ENCODE peak calls at places on chromosomes 12 and 14, in five cellular contexts. P is GM10248, L is astrocyte of the cerebellum, Y is GM13976, E is fibroblast of mammary gland. X is an unnamed sample.

GRCh38 chr14:52391866-52392600 is 77.9 kb downstream of the PTGER2 start:
- DNase-seq in Y (no peak), E (peak), P (no peak), L (peak), X (no peak)

GRCh38 chr14:55336691-55337090 is 65.5 kb downstream of the FBXO34 start:
- DNase-seq in E (no peak), Y (no peak), P (no peak), L (no peak), X (no peak)

GRCh38 chr14:91158091-91158790 is 44.4 kb downstream of the DGLUCY start:
- DNase-seq in L (no peak), Y (no peak), E (no peak), P (no peak), X (no peak)

GRCh38 chr12:124332068-124332672 is 37.3 kb downstream of the RFLNA start:
- DNase-seq in E (no peak), Y (no peak), P (no peak), L (no peak), X (no peak)

GRCh38 chr14:90544566-90544965 is 147.7 kb downstream of the CALM1 start:
- DNase-seq in L (no peak), E (no peak), P (no peak), Y (no peak), X (no peak)

GRCh38 chr14:38125484-38125912 is 82.2 kb upstream of the SSTR1 start:
- DNase-seq in P (no peak), L (no peak), E (no peak), Y (no peak), X (no peak)

GRCh38 chr12:121830134-121830533 is 26.3 kb downstream of the SETD1B start:
- DNase-seq in E (no peak), P (no peak), L (no peak), Y (no peak), X (no peak)

GRCh38 chr14:75088566-75089373 is 19.3 kb downstream of the ZC2HC1C start:
- DNase-seq in E (peak), Y (peak), P (peak), L (peak), X (peak)

GRCh38 chr14:89534896-89535615 is 118.0 kb upstream of the FOXN3 start:
- DNase-seq in Y (no peak), P (no peak), E (peak), L (no peak), X (no peak)

GRCh38 chr14:89533761-89534160 is 116.7 kb upstream of the FOXN3 start:
- DNase-seq in L (no peak), P (no peak), E (no peak), Y (no peak), X (no peak)

GRCh38 chr14:89540009-89540829 is 123.2 kb upstream of the FOXN3 start:
- DNase-seq in E (peak), Y (no peak), L (no peak), P (no peak), X (no peak)

GRCh38 chr14:89540830-89541470 is 123.9 kb upstream of the FOXN3 start:
- DNase-seq in Y (no peak), P (no peak), E (peak), L (no peak), X (no peak)

DNA sequence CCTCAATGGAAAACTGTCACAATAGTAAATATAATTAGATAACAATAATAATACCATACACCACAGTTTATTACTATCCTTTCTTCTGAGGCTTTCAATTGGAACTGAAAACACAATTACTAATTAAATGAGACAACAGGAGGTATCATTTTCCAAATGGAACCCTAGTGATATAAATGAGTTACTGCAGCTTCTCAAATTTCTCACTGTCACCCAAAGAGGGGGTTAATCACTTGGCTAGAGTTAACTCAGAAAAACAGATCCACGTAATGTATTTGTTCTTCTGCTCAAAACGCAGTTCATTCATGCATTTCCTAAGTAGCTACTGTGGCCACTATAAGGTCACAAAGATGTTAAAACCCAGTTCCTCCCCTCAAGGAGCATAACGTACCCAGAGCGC is 120.9 kb upstream of the FOXN3 start:
- DNase-seq in E (no peak), Y (no peak), P (no peak), L (no peak), X (no peak)
- TF ChIP-seq CTCF in E (no peak), Y (no peak), P (no peak), L (no peak), X (peak)

GRCh38 chr12:17284873-17285272 is 678.9 kb upstream of the LMO3 start:
- DNase-seq in L (no peak), E (no peak), P (no peak), Y (no peak), X (no peak)

GRCh38 chr12:17276196-17276595 is 670.2 kb upstream of the LMO3 start:
- DNase-seq in P (no peak), Y (no peak), E (no peak), L (no peak), X (no peak)

GRCh38 chr12:17283563-17283962 is 677.6 kb upstream of the LMO3 start:
- DNase-seq in P (no peak), E (no peak), Y (no peak), L (no peak), X (no peak)

GRCh38 chr12:17278946-17279345 is 673.0 kb upstream of the LMO3 start:
- DNase-seq in Y (no peak), E (no peak), L (no peak), P (no peak), X (no peak)
- TF ChIP-seq CTCF in Y (no peak), E (no peak), L (peak), P (no peak), X (no peak)

GRCh38 chr12:96902076-96902475 is 5.0 kb upstream of the NEDD1 start:
- DNase-seq in L (no peak), Y (peak), E (peak), P (no peak), X (no peak)
- TF ChIP-seq CTCF in L (no peak), Y (no peak), E (no peak), P (peak), X (no peak)

DNA sequence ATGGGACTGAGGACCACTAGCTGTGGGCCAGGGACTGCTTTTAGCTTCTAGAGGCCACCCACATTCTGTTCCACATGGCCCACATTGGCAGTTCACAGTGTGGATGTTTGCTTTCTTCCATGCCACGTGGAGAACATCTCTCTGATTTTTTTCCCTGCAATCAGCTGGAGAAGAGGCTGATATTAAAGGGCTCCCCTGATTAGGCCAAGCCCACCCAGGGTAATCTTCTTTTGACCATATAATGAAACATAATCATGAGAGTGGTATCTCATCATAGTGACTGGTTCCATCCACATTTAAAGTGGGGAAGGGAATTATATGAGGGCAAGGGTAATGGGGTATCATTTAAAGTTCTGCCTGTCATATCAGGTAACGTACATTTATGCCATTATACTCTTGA is 15.8 kb downstream of the DAAM1 start:
- DNase-seq in L (no peak), E (no peak), Y (no peak), P (no peak), X (no peak)
- TF ChIP-seq CTCF in L (no peak), E (no peak), Y (no peak), P (no peak), X (no peak)

GRCh38 chr14:31280132-31280870 is 72.7 kb upstream of the HECTD1 start:
- DNase-seq in L (no peak), Y (no peak), P (no peak), E (no peak), X (no peak)

GRCh38 chr14:31280871-31281220 is 73.3 kb upstream of the HECTD1 start:
- DNase-seq in P (no peak), Y (no peak), L (no peak), E (no peak), X (no peak)

GRCh38 chr14:31278883-31279282 is 71.3 kb upstream of the HECTD1 start:
- DNase-seq in L (no peak), E (no peak), P (no peak), Y (no peak), X (no peak)

GRCh38 chr14:31275731-31276130 is 68.1 kb upstream of the HECTD1 start:
- DNase-seq in L (no peak), P (no peak), E (peak), Y (no peak), X (no peak)

DNA sequence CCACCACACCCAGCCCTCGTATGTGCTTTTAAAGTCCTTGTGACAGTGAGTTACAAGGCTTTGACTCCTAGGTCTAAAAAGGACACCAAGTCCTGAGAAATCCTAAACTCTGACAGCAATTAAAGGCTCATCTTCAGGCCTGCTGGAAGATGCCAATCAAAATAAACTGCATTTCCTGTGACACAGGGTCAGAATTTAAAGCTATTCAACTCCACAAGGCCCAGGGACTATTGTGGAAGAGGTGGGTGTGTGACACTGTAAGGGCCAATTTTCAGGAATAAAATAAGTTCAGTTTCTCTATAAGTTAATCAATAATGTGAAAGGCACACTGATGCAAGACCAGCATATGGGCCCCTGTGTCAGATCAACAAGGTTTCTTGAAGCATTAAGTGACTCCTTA is 69.5 kb upstream of the HECTD1 start:
- DNase-seq in L (no peak), P (no peak), E (no peak), Y (no peak), X (no peak)
- TF ChIP-seq CTCF in L (no peak), P (no peak), E (no peak), Y (no peak), X (no peak)

DNA sequence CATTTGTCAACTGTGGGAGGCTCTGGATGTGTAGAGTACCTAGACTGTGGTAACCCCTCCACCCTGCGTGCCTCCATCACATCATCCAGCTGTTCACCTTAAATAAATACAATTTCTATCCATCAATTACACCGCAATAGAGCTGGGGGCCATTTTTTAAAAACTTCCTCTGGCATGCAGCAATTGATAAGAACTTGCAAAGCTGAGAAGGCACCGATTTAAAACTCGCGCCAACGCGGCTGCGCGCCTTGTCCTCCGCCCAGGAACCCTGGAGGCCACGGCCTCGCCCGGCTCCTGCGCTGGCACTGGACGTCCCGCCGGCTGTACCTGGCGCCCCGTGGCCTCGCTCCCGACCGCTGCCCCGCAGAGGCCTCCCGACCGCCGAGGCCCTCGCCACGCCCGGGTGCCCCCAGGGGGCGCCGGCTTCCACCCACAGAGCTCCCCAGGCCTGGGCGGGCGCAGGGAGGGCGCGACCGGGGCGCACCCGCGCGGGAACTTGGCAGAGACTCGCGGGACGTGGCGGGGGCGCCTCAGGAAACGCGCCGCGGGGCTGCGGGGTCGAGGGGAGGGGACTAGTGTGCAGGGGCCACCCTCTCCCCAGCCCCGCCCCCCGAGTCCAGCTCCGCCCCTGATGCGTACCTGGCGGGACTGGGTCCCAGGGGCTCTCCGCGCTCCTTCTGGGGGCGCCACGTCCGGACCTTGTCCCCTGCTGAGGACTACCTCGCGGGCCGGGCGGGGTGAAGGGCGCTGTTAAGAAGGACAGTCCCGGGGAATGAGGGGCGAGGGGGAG is 65.6 kb downstream of the TNFAIP2 start:
- DNase-seq in Y (peak), E (no peak), P (no peak), L (no peak), X (peak)
- TF ChIP-seq CTCF in Y (no peak), E (no peak), P (no peak), L (peak), X (no peak)

GRCh38 chr14:69247691-69248440 is 12.1 kb upstream of the GALNT16 start:
- DNase-seq in L (peak), Y (no peak), E (peak), P (no peak), X (no peak)
- TF ChIP-seq CTCF in L (peak), Y (no peak), E (peak), P (no peak), X (peak)

GRCh38 chr14:22448905-22449611 is 140.0 kb downstream of the DAD1 start:
- DNase-seq in P (peak), E (peak), L (no peak), Y (no peak), X (no peak)

GRCh38 chr14:22448035-22448904 is 140.8 kb downstream of the DAD1 start:
- DNase-seq in L (peak), Y (no peak), P (peak), E (no peak), X (no peak)

GRCh38 chr14:22452330-22452729 is 136.7 kb downstream of the DAD1 start:
- DNase-seq in L (no peak), P (no peak), Y (no peak), E (no peak), X (no peak)

GRCh38 chr14:22450266-22450665 is 138.8 kb downstream of the DAD1 start:
- DNase-seq in Y (no peak), L (no peak), E (no peak), P (no peak), X (no peak)

DNA sequence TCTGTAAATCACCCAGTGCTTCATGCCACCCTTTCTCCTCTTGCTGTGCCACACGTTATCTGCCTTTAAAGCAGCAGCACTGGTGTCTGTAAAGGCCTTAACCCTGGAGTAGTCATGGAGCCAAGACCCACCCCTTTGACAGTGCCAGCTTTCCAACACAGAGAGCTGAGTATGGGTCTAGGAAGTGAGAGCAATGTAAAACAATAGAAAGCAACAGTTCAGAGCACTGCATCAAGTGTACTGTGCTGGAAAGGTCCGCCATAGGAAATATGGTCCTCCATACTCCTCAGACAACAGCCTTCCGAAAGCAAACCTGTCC is 139.5 kb downstream of the DAD1 start:
- DNase-seq in E (no peak), Y (no peak), L (no peak), P (no peak), X (no peak)
- TF ChIP-seq CTCF in E (no peak), Y (no peak), L (no peak), P (no peak), X (no peak)

GRCh38 chr12:74846116-74846515 is 308.5 kb downstream of the ATXN7L3B start:
- DNase-seq in Y (no peak), L (no peak), P (no peak), E (no peak), X (no peak)

GRCh38 chr12:74847169-74847568 is 309.5 kb downstream of the ATXN7L3B start:
- DNase-seq in E (no peak), Y (no peak), L (no peak), P (no peak), X (no peak)

DNA sequence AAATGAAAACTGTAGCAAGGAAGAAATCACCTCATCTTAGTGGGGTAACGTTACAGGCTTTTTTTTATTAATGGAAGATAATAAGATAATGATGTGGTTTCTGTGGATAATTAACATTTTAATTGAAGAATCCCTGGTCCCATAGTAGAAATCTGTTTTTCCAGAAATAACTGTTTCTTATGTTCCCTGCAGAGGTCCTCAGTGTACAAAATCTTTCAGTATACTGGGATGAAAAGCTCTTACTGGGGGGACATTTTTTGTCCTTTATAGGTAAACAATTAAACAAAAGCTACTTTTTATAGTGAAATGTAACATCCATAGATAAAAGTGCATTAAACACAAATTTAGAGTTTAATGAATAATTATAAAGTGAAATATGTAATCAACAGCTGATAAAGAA is 312.2 kb downstream of the ATXN7L3B start:
- DNase-seq in E (peak), L (no peak), P (no peak), Y (no peak), X (no peak)
- TF ChIP-seq CTCF in E (no peak), L (no peak), P (no peak), Y (no peak), X (no peak)

GRCh38 chr14:23483216-23483854 is 13.8 kb downstream of the NGDN start:
- DNase-seq in L (no peak), E (peak), Y (peak), P (peak), X (no peak)
- TF ChIP-seq CTCF in L (peak), E (peak), Y (peak), P (peak), X (no peak)

X was measured in mesothelial cell of epicardium.